ENCODE peak calls at places on chromosome 15, in five cellular contexts. U is stromal cell of bone marrow, Z is ELR, K is adrenal gland, W is foreskin fibroblast. S is an unnamed sample.

GRCh38 chr15:62464705-62465104 is 299.6 kb upstream of the C2CD4B start:
- DNase-seq in W (peak), Z (peak), K (no peak), U (no peak), S (no peak)

GRCh38 chr15:98431171-98431570 is 217.2 kb upstream of the IGF1R start:
- DNase-seq in Z (no peak), U (no peak), K (no peak), W (no peak), S (no peak)

GRCh38 chr15:50234764-50235163 is 30.8 kb downstream of the HDC start:
- DNase-seq in U (no peak), W (no peak), Z (no peak), K (no peak), S (no peak)

GRCh38 chr15:37791693-37792092 is 142.7 kb upstream of the TMCO5A start:
- DNase-seq in Z (no peak), U (no peak), K (no peak), W (no peak), S (no peak)

GRCh38 chr15:47331796-47332480 is 385.4 kb upstream of the SEMA6D start:
- DNase-seq in W (peak), K (peak), Z (peak), U (peak), S (no peak)

GRCh38 chr15:58346361-58346760 is 85.4 kb upstream of the LIPC start:
- DNase-seq in K (no peak), W (peak), U (no peak), Z (peak), S (peak)

GRCh38 chr15:54066403-54066802 is 88.2 kb downstream of the UNC13C start:
- DNase-seq in W (no peak), Z (no peak), K (no peak), U (no peak), S (no peak)

GRCh38 chr15:70264738-70265465 is 167.2 kb upstream of the TLE3 start:
- DNase-seq in U (no peak), K (no peak), W (no peak), Z (no peak), S (no peak)

GRCh38 chr15:25094519-25094918 is 139.7 kb downstream of the SNRPN start:
- DNase-seq in W (no peak), Z (no peak), U (no peak), K (no peak), S (no peak)

GRCh38 chr15:85768595-85769168 is 26.0 kb downstream of the KLHL25 start:
- DNase-seq in K (no peak), W (no peak), Z (no peak), U (no peak), S (no peak)

GRCh38 chr15:55627730-55628368 is 39.7 kb upstream of the PYGO1 start:
- DNase-seq in K (peak), W (peak), Z (peak), U (peak), S (peak)

GRCh38 chr15:33720952-33721351 is 247.3 kb upstream of the CHRM5 start:
- DNase-seq in U (peak), K (no peak), W (peak), Z (peak), S (no peak)

GRCh38 chr15:73617910-73618309 is 15.3 kb downstream of the NPTN start:
- DNase-seq in U (no peak), Z (no peak), W (no peak), K (no peak), S (no peak)

GRCh38 chr15:29034151-29034550 is 148.4 kb downstream of the APBA2 start:
- DNase-seq in W (peak), Z (peak), K (no peak), U (no peak), S (no peak)

GRCh38 chr15:68277131-68277604 is 377 bp upstream of the FEM1B start:
- DNase-seq in Z (peak), U (no peak), W (no peak), K (peak), S (no peak)

GRCh38 chr15:99343836-99344551 is 92.7 kb downstream of the LRRC28 start:
- DNase-seq in Z (no peak), W (no peak), U (no peak), K (peak), S (no peak)

GRCh38 chr15:70535955-70536338 is 227.4 kb downstream of the UACA start:
- DNase-seq in W (no peak), U (no peak), Z (no peak), K (no peak), S (no peak)

GRCh38 chr15:31456329-31457060 is 129.9 kb downstream of the KLF13 start:
- DNase-seq in Z (no peak), K (no peak), U (no peak), W (no peak), S (no peak)

GRCh38 chr15:57235865-57236264 is 140.4 kb upstream of the CGNL1 start:
- DNase-seq in W (peak), K (no peak), Z (peak), U (peak), S (peak)

GRCh38 chr15:58440181-58440910 is 8.6 kb downstream of the LIPC start:
- DNase-seq in U (peak), K (peak), Z (peak), W (peak), S (no peak)

GRCh38 chr15:44550734-44551133 is 13.8 kb downstream of the EIF3J start:
- DNase-seq in Z (no peak), K (no peak), W (no peak), U (no peak), S (no peak)

GRCh38 chr15:60840306-60840702 is 361.4 kb upstream of the ICE2 start:
- DNase-seq in Z (no peak), K (peak), W (peak), U (peak), S (no peak)

GRCh38 chr15:38260077-38260476 is 7.4 kb downstream of the SPRED1 start:
- DNase-seq in U (no peak), W (peak), Z (peak), K (no peak), S (no peak)

GRCh38 chr15:56017920-56018319 is 24.5 kb upstream of the NEDD4 start:
- DNase-seq in Z (no peak), K (no peak), W (no peak), U (no peak), S (no peak)

GRCh38 chr15:61155741-61156700 is 73.1 kb downstream of the RORA start:
- DNase-seq in Z (peak), W (peak), K (peak), U (peak), S (no peak)

GRCh38 chr15:39947401-39948197 is 13.7 kb downstream of the EIF2AK4 start:
- DNase-seq in Z (no peak), K (no peak), W (no peak), U (no peak), S (no peak)

GRCh38 chr15:44722011-44722410 is 10.7 kb downstream of the B2M start:
- DNase-seq in W (no peak), Z (no peak), K (no peak), U (no peak), S (no peak)

GRCh38 chr15:83318861-83319415 is 34.5 kb upstream of the BNC1 start:
- DNase-seq in K (no peak), Z (no peak), U (no peak), W (no peak), S (no peak)

GRCh38 chr15:81309647-81310460 is 14.1 kb downstream of the STARD5 start:
- DNase-seq in K (peak), U (no peak), Z (no peak), W (no peak), S (no peak)

GRCh38 chr15:88243895-88244787 is 12.4 kb downstream of the NTRK3 start:
- DNase-seq in W (no peak), K (no peak), Z (peak), U (no peak), S (no peak)

GRCh38 chr15:64430000-64430735 is 30.2 kb upstream of the ZNF609 start:
- DNase-seq in U (peak), Z (peak), W (peak), K (peak), S (peak)

GRCh38 chr15:56537881-56538280 is 72.9 kb upstream of the MNS1 start:
- DNase-seq in W (no peak), Z (no peak), K (no peak), U (no peak), S (no peak)

GRCh38 chr15:72835289-72835890 is 51.8 kb upstream of the ADPGK start:
- DNase-seq in U (no peak), W (no peak), Z (peak), K (no peak), S (no peak)

GRCh38 chr15:38486946-38487345 is 33.0 kb downstream of the FAM98B start:
- DNase-seq in U (no peak), W (no peak), K (no peak), Z (no peak), S (no peak)

GRCh38 chr15:77475898-77476297 is 55.2 kb downstream of the HMG20A start:
- DNase-seq in Z (no peak), K (no peak), W (no peak), U (no peak), S (no peak)

GRCh38 chr15:88080616-88081015 is 175.9 kb downstream of the NTRK3 start:
- DNase-seq in U (no peak), W (no peak), Z (no peak), K (no peak), S (no peak)